ENCODE peak calls at places on chromosomes 11 and 22, in eight cellular contexts. One of them, this sample, is unnamed.

GRCh38 chr22:41636467-41636866 is 15.4 kb downstream of the XRCC6 start:
- DNase-seq in retina: no peak
- DNase-seq in stimulated activated CD8-positive, alpha-beta memory T cell treated with anti-CD3 and anti-CD28 coated beads, Interleukin-2, amount 100 ng/mL, for 48 hours: no peak
- DNase-seq in NCI-H1930: no peak
- DNase-seq in GM03348: peak; percentile 26
- DNase-seq in breast epithelium: no peak
- DNase-seq in left cardiac atrium: peak; percentile 46
- DNase-seq in RWPE1: no peak
- DNase-seq in this sample: peak; percentile 40

GRCh38 chr11:131888230-131888826 is 517.9 kb downstream of the NTM start:
- DNase-seq in retina: peak; percentile 32
- DNase-seq in stimulated activated CD8-positive, alpha-beta memory T cell treated with anti-CD3 and anti-CD28 coated beads, Interleukin-2, amount 100 ng/mL, for 48 hours: no peak
- DNase-seq in NCI-H1930: no peak
- DNase-seq in GM03348: peak; percentile 77
- DNase-seq in breast epithelium: no peak
- DNase-seq in left cardiac atrium: no peak
- DNase-seq in RWPE1: peak; percentile 27
- DNase-seq in this sample: no peak

GRCh38 chr11:133920109-133920990 is 36.4 kb downstream of the IGSF9B start:
- DNase-seq in retina: no peak
- DNase-seq in stimulated activated CD8-positive, alpha-beta memory T cell treated with anti-CD3 and anti-CD28 coated beads, Interleukin-2, amount 100 ng/mL, for 48 hours: no peak
- DNase-seq in NCI-H1930: no peak
- DNase-seq in GM03348: no peak
- DNase-seq in breast epithelium: no peak
- DNase-seq in left cardiac atrium: no peak
- DNase-seq in RWPE1: no peak
- DNase-seq in this sample: no peak

GRCh38 chr11:27183672-27184457 is 143.2 kb downstream of the BBOX1 start:
- DNase-seq in retina: peak; percentile 72
- DNase-seq in stimulated activated CD8-positive, alpha-beta memory T cell treated with anti-CD3 and anti-CD28 coated beads, Interleukin-2, amount 100 ng/mL, for 48 hours: peak; percentile 2
- DNase-seq in NCI-H1930: peak; percentile 40
- DNase-seq in GM03348: peak; percentile 60
- DNase-seq in breast epithelium: no peak
- DNase-seq in left cardiac atrium: peak; percentile 46
- DNase-seq in RWPE1: peak; percentile 38
- DNase-seq in this sample: no peak

GRCh38 chr11:75141166-75141565 is 9.7 kb upstream of the SLCO2B1 start:
- DNase-seq in retina: no peak
- DNase-seq in stimulated activated CD8-positive, alpha-beta memory T cell treated with anti-CD3 and anti-CD28 coated beads, Interleukin-2, amount 100 ng/mL, for 48 hours: no peak
- DNase-seq in NCI-H1930: no peak
- DNase-seq in GM03348: no peak
- DNase-seq in breast epithelium: no peak
- DNase-seq in left cardiac atrium: no peak
- DNase-seq in RWPE1: no peak
- DNase-seq in this sample: no peak

GRCh38 chr22:45710469-45710868 is 38.8 kb downstream of the ATXN10 start:
- DNase-seq in retina: no peak
- DNase-seq in stimulated activated CD8-positive, alpha-beta memory T cell treated with anti-CD3 and anti-CD28 coated beads, Interleukin-2, amount 100 ng/mL, for 48 hours: no peak
- DNase-seq in NCI-H1930: no peak
- DNase-seq in GM03348: no peak
- DNase-seq in breast epithelium: no peak
- DNase-seq in left cardiac atrium: no peak
- DNase-seq in RWPE1: no peak
- DNase-seq in this sample: no peak

GRCh38 chr11:9691865-9692264 is 28.0 kb downstream of the SWAP70 start:
- DNase-seq in retina: no peak
- DNase-seq in stimulated activated CD8-positive, alpha-beta memory T cell treated with anti-CD3 and anti-CD28 coated beads, Interleukin-2, amount 100 ng/mL, for 48 hours: no peak
- DNase-seq in NCI-H1930: no peak
- DNase-seq in GM03348: no peak
- DNase-seq in breast epithelium: no peak
- DNase-seq in left cardiac atrium: no peak
- DNase-seq in RWPE1: peak; percentile 61
- DNase-seq in this sample: no peak

GRCh38 chr11:10441021-10441523 is 14.0 kb upstream of the AMPD3 start:
- DNase-seq in retina: no peak
- DNase-seq in stimulated activated CD8-positive, alpha-beta memory T cell treated with anti-CD3 and anti-CD28 coated beads, Interleukin-2, amount 100 ng/mL, for 48 hours: no peak
- DNase-seq in NCI-H1930: no peak
- DNase-seq in GM03348: no peak
- DNase-seq in breast epithelium: no peak
- DNase-seq in left cardiac atrium: no peak
- DNase-seq in RWPE1: no peak
- DNase-seq in this sample: no peak

GRCh38 chr22:46731246-46732040 is 6.6 kb downstream of the CERK start:
- DNase-seq in retina: peak; percentile 27
- DNase-seq in stimulated activated CD8-positive, alpha-beta memory T cell treated with anti-CD3 and anti-CD28 coated beads, Interleukin-2, amount 100 ng/mL, for 48 hours: no peak
- DNase-seq in NCI-H1930: no peak
- DNase-seq in GM03348: no peak
- DNase-seq in breast epithelium: no peak
- DNase-seq in left cardiac atrium: no peak
- DNase-seq in RWPE1: peak; percentile 43
- DNase-seq in this sample: peak; percentile 83

GRCh38 chr22:47388778-47389177 is 626.3 kb downstream of the TBC1D22A start:
- DNase-seq in retina: no peak
- DNase-seq in stimulated activated CD8-positive, alpha-beta memory T cell treated with anti-CD3 and anti-CD28 coated beads, Interleukin-2, amount 100 ng/mL, for 48 hours: no peak
- DNase-seq in NCI-H1930: no peak
- DNase-seq in GM03348: no peak
- DNase-seq in breast epithelium: peak; percentile 15
- DNase-seq in left cardiac atrium: no peak
- DNase-seq in RWPE1: no peak
- DNase-seq in this sample: no peak

GRCh38 chr11:74442601-74443000 is 24.7 kb downstream of the KCNE3 start:
- DNase-seq in retina: no peak
- DNase-seq in stimulated activated CD8-positive, alpha-beta memory T cell treated with anti-CD3 and anti-CD28 coated beads, Interleukin-2, amount 100 ng/mL, for 48 hours: no peak
- DNase-seq in NCI-H1930: no peak
- DNase-seq in GM03348: no peak
- DNase-seq in breast epithelium: no peak
- DNase-seq in left cardiac atrium: no peak
- DNase-seq in RWPE1: no peak
- DNase-seq in this sample: no peak

GRCh38 chr11:63146586-63146985 is 2.6 kb upstream of the SLC22A24 start:
- DNase-seq in retina: no peak
- DNase-seq in stimulated activated CD8-positive, alpha-beta memory T cell treated with anti-CD3 and anti-CD28 coated beads, Interleukin-2, amount 100 ng/mL, for 48 hours: no peak
- DNase-seq in NCI-H1930: no peak
- DNase-seq in GM03348: no peak
- DNase-seq in breast epithelium: no peak
- DNase-seq in left cardiac atrium: no peak
- DNase-seq in RWPE1: no peak
- DNase-seq in this sample: no peak